ENCODE peak calls at places on chromosomes 7 and 10, in ten cellular contexts. F, M, E, S, W, L, R, P, J and Z are unnamed samples. For H3K27me3, the result is how much of the 10 kb centered on the place peaks cover.

GRCh38 chr10:24416248-24416647 is 207.3 kb downstream of the KIAA1217 start:
- DNase-seq in F (no peak), M (no peak), E (no peak), S (no peak), W (no peak), L (no peak), R (no peak), P (no peak), J (no peak), Z (no peak)

GRCh38 chr10:74586088-74586585 is 240.3 kb upstream of the KAT6B start:
- DNase-seq in F (no peak), M (no peak), E (peak), S (no peak), W (peak), L (no peak), R (no peak), P (no peak), J (no peak), Z (no peak)

GRCh38 chr10:26697922-26698608 is 564 bp downstream of the PDSS1 start:
- DNase-seq in F (no peak), M (no peak), E (no peak), S (no peak), W (no peak), L (no peak), R (no peak), P (no peak), J (no peak), Z (no peak)

GRCh38 chr10:7687228-7687907 is 15.7 kb upstream of the ITIH2 start:
- DNase-seq in F (peak), M (peak), E (peak), S (peak), W (peak), L (peak), R (peak), P (peak), J (peak), Z (peak)

GRCh38 chr10:11472158-11472753 is 139.2 kb downstream of the USP6NL start:
- DNase-seq in F (no peak), M (peak), E (peak), S (peak), W (peak), L (peak), R (peak), P (peak), J (peak), Z (no peak)

GRCh38 chr10:109695988-109696387 is 227.3 kb downstream of the XPNPEP1 start:
- DNase-seq in F (no peak), M (no peak), E (no peak), S (no peak), W (no peak), L (no peak), R (no peak), P (no peak), J (no peak), Z (no peak)

GRCh38 chr10:127903789-127904188 is 3.1 kb upstream of the PTPRE start:
- DNase-seq in F (no peak), M (no peak), E (no peak), S (no peak), W (no peak), L (no peak), R (no peak), P (no peak), J (no peak), Z (no peak)

GRCh38 chr10:89086801-89087513 is 96.4 kb downstream of the FAS start:
- DNase-seq in F (no peak), M (peak), E (no peak), S (peak), W (peak), L (no peak), R (peak), P (no peak), J (peak), Z (no peak)

GRCh38 chr10:130411496-130412070 is 275.4 kb downstream of the GLRX3 start:
- DNase-seq in F (no peak), M (no peak), E (peak), S (no peak), W (no peak), L (no peak), R (no peak), P (no peak), J (no peak), Z (no peak)

GRCh38 chr10:102342958-102343357 is 52.5 kb upstream of the NFKB2 start:
- DNase-seq in F (no peak), M (no peak), E (no peak), S (no peak), W (no peak), L (no peak), R (no peak), P (no peak), J (no peak), Z (no peak)

GRCh38 chr7:100946766-100947365 is 2.5 kb upstream of the MUC3A start:
- DNase-seq in F (no peak), M (no peak), E (no peak), S (no peak), W (peak), L (no peak), R (no peak), P (no peak), J (no peak), Z (no peak)

GRCh38 chr7:2190531-2190930 is 42.2 kb downstream of the MAD1L1 start:
- DNase-seq in F (no peak), M (peak), E (no peak), S (no peak), W (no peak), L (no peak), R (no peak), P (no peak), J (no peak), Z (no peak)

GRCh38 chr7:140059288-140060242 is 3.2 kb downstream of the PARP12 start:
- DNase-seq in F (no peak), M (peak), E (peak), S (peak), W (peak), L (peak), R (peak), P (peak), J (no peak), Z (peak)

GRCh38 chr7:66296-66695 is 126.1 kb upstream of the FAM20C start:
- DNase-seq in F (no peak), M (no peak), E (no peak), S (no peak), W (no peak), L (no peak), R (peak), P (no peak), J (no peak), Z (no peak)

GRCh38 chr7:158649279-158649678 is 55.3 kb downstream of the NCAPG2 start:
- DNase-seq in F (no peak), M (no peak), E (no peak), S (no peak), W (no peak), L (peak), R (no peak), P (no peak), J (no peak), Z (peak)

GRCh38 chr10:12348870-12349627 is at the start of gene CAMK1D:
- DNase-seq in F (peak), M (peak), E (peak), S (peak), W (peak), L (no peak), R (peak), P (no peak), J (peak), Z (no peak)

GRCh38 chr7:22114440-22114981 is 168.8 kb upstream of the CDCA7L start:
- DNase-seq in F (no peak), M (no peak), E (no peak), S (peak), W (no peak), L (no peak), R (no peak), P (no peak), J (no peak), Z (no peak)

GRCh38 chr7:86326847-86327246 is 316.9 kb upstream of the GRM3 start:
- DNase-seq in F (no peak), M (no peak), E (no peak), S (no peak), W (no peak), L (no peak), R (no peak), P (no peak), J (no peak), Z (no peak)

GRCh38 chr10:22245567-22245966 is 27.8 kb upstream of the EBLN1 start:
- DNase-seq in F (no peak), M (no peak), E (no peak), S (no peak), W (no peak), L (no peak), R (no peak), P (no peak), J (no peak), Z (no peak)

GRCh38 chr10:74223755-74224530 is 72.9 kb downstream of the ADK start:
- DNase-seq in F (no peak), M (no peak), E (no peak), S (no peak), W (no peak), L (peak), R (no peak), P (peak), J (no peak), Z (peak)

GRCh38 chr10:12658526-12658925 is 309.2 kb downstream of the CAMK1D start:
- DNase-seq in F (no peak), M (no peak), E (no peak), S (no peak), W (no peak), L (no peak), R (no peak), P (no peak), J (no peak), Z (no peak)

GRCh38 chr7:12007591-12007990 is 175.6 kb upstream of the THSD7A start:
- DNase-seq in F (no peak), M (no peak), E (no peak), S (no peak), W (no peak), L (no peak), R (no peak), P (no peak), J (no peak), Z (no peak)

GRCh38 chr7:27835408-27835807 is 95.4 kb downstream of the TAX1BP1 start:
- DNase-seq in F (no peak), M (no peak), E (no peak), S (no peak), W (no peak), L (no peak), R (no peak), P (no peak), J (no peak), Z (no peak)

GRCh38 chr10:103443475-103444185 is 8.5 kb downstream of the CALHM2 start:
- DNase-seq in F (no peak), M (no peak), E (no peak), S (no peak), W (no peak), L (no peak), R (no peak), P (no peak), J (no peak), Z (no peak)

GRCh38 chr10:103441611-103442010 is 10.6 kb downstream of the CALHM2 start:
- DNase-seq in F (no peak), M (no peak), E (no peak), S (no peak), W (no peak), L (no peak), R (no peak), P (no peak), J (no peak), Z (no peak)

GRCh38 chr10:103441206-103441605 is 11.0 kb downstream of the CALHM2 start:
- DNase-seq in F (no peak), M (no peak), E (no peak), S (no peak), W (no peak), L (no peak), R (no peak), P (no peak), J (no peak), Z (no peak)

GRCh38 chr10:103440416-103440815 is 11.8 kb downstream of the CALHM2 start:
- DNase-seq in F (no peak), M (no peak), E (no peak), S (no peak), W (no peak), L (no peak), R (no peak), P (no peak), J (no peak), Z (no peak)

GRCh38 chr10:103442031-103442461 is 10.1 kb downstream of the CALHM2 start:
- DNase-seq in F (no peak), M (no peak), E (no peak), S (peak), W (peak), L (no peak), R (no peak), P (no peak), J (no peak), Z (no peak)
- H3K4me3 ChIP-seq in F (no peak), M (no peak), E (no peak), S (no peak), W (no peak), L (no peak), R (no peak), P (no peak), J (no peak), Z (no peak)

GRCh38 chr7:98617051-98617959 is at the start of gene NPTX2:
- DNase-seq in F (no peak), M (no peak), E (no peak), S (peak), W (peak), L (no peak), R (no peak), P (no peak), J (no peak), Z (no peak)
- H3K27me3 ChIP-seq in F (under half), M (half or more), E (under half), S (half or more), W (half or more), L (under half), R (under half), P (under half), J (under half), Z (under half)

DNA sequence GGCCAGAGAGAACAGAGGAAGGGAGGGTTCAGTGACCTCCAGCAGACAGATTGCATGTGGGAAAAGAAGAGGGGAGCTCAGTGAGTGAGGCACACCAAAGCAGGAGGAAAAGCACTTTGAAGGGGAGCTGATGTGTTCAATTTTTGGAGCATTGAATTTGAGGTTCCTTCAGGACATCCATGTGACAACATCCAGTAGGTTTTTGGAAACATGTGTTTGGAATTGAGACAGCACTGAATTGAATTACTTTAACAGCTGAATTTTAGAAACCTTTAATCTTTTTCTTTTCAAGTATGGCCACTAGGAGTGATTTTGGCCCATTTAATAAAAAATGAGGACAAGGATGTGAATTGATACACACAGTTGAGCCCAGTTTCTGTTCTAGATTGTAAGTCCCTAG is 101.8 kb upstream of the SEC61G start:
- DNase-seq in F (no peak), M (no peak), E (no peak), S (no peak), W (no peak), L (no peak), R (no peak), P (no peak), J (no peak), Z (no peak)
- TF ChIP-seq CTCF in F (no peak), M (peak), E (no peak), S (peak), W (no peak), L (no peak), R (no peak), P (no peak), J (no peak), Z (no peak)

GRCh38 chr7:17301491-17302101 is 3.1 kb downstream of the AHR start:
- DNase-seq in F (no peak), M (peak), E (peak), S (no peak), W (peak), L (no peak), R (no peak), P (no peak), J (peak), Z (no peak)
- H3K4me3 ChIP-seq in F (peak), M (peak), E (no peak), S (peak), W (peak), L (peak), R (peak), P (no peak), J (peak), Z (peak)